ENCODE peak calls at places on chromosomes 5 and 9, in five cellular contexts. S is stomach, G is breast epithelium, Q is OCI-LY7, T is pancreas. L is an unnamed sample.

GRCh38 chr9:110282767-110283136 is 26.4 kb upstream of the TXN start:
- DNase-seq in Q (no peak), G (no peak), S (no peak), T (no peak), L (no peak)

GRCh38 chr5:163248333-163248732 is 189.1 kb upstream of the CCNG1 start:
- DNase-seq in Q (no peak), T (peak), G (no peak), S (no peak), L (no peak)

GRCh38 chr5:92518318-92518913 is 1062.6 kb downstream of the NR2F1-AS1 start:
- DNase-seq in T (no peak), G (no peak), Q (peak), S (no peak), L (peak)

GRCh38 chr5:7742241-7742656 is 108.7 kb downstream of the CFAP90 start:
- DNase-seq in S (peak), T (no peak), G (no peak), Q (no peak), L (no peak)

GRCh38 chr5:116669261-116670049 is 94.8 kb upstream of the SEMA6A start:
- DNase-seq in T (no peak), G (no peak), S (no peak), Q (no peak), L (no peak)

GRCh38 chr9:126377521-126377920 is 50.9 kb downstream of the MVB12B start:
- DNase-seq in G (no peak), Q (no peak), S (no peak), T (no peak), L (no peak)

GRCh38 chr5:148957591-148958202 is 105.2 kb downstream of the SH3TC2 start:
- DNase-seq in G (no peak), T (no peak), S (peak), Q (peak), L (peak)

GRCh38 chr5:72510610-72511121 is 3.5 kb upstream of the ZNF366 start:
- DNase-seq in T (no peak), Q (no peak), S (no peak), G (no peak), L (no peak)

GRCh38 chr5:1673042-1673674 is 126.5 kb downstream of the MRPL36 start:
- DNase-seq in Q (no peak), T (no peak), G (no peak), S (peak), L (peak)

GRCh38 chr5:83368317-83368716 is 103.2 kb upstream of the VCAN start:
- DNase-seq in Q (no peak), G (no peak), T (no peak), S (no peak), L (no peak)

GRCh38 chr9:137198748-137199276 is 1.7 kb downstream of the TPRN start:
- DNase-seq in G (no peak), Q (no peak), T (peak), S (peak), L (no peak)

GRCh38 chr5:112245616-112246015 is 173.5 kb downstream of the EPB41L4A start:
- DNase-seq in Q (no peak), G (no peak), T (no peak), S (no peak), L (no peak)

GRCh38 chr5:51495672-51496071 is 112.4 kb downstream of the ISL1 start:
- DNase-seq in G (no peak), S (no peak), T (no peak), Q (no peak), L (no peak)

GRCh38 chr9:108634669-108635462 is 220.9 kb downstream of the ACTL7B start:
- DNase-seq in G (no peak), Q (no peak), T (no peak), S (no peak), L (no peak)

GRCh38 chr9:71681708-71682268 is 86.5 kb downstream of the CEMIP2 start:
- DNase-seq in Q (no peak), S (no peak), G (no peak), T (no peak), L (no peak)

GRCh38 chr5:95725071-95725820 is 5.9 kb upstream of the RHOBTB3 start:
- DNase-seq in Q (no peak), S (no peak), G (no peak), T (no peak), L (no peak)

GRCh38 chr9:121278535-121279169 is 10.7 kb downstream of the GSN start:
- DNase-seq in Q (peak), T (peak), G (no peak), S (peak), L (peak)

GRCh38 chr9:38371495-38371894 is 21.0 kb upstream of the ALDH1B1 start:
- DNase-seq in G (no peak), Q (peak), T (no peak), S (peak), L (peak)

GRCh38 chr5:42756630-42757601 is at the start of gene CCDC152:
- DNase-seq in Q (no peak), S (peak), T (peak), G (no peak), L (no peak)

GRCh38 chr5:6260846-6261245 is 117.5 kb downstream of the MED10 start:
- DNase-seq in G (no peak), T (no peak), S (no peak), Q (no peak), L (no peak)

GRCh38 chr5:79929095-79929494 is 62.0 kb downstream of the MTX3 start:
- DNase-seq in S (no peak), T (no peak), Q (no peak), G (no peak), L (no peak)

GRCh38 chr9:129701549-129701948 is 36.1 kb downstream of the PRRX2 start:
- DNase-seq in G (no peak), Q (no peak), S (no peak), T (no peak), L (no peak)

GRCh38 chr9:35489313-35490154 is at the start of gene RUSC2:
- DNase-seq in Q (peak), G (peak), T (peak), S (peak), L (peak)

GRCh38 chr9:77807846-77808749 is 160.0 kb upstream of the GNA14 start:
- DNase-seq in Q (no peak), S (no peak), G (no peak), T (no peak), L (no peak)

GRCh38 chr9:121720311-121720991 is 69.0 kb downstream of the DAB2IP start:
- DNase-seq in T (no peak), G (no peak), Q (no peak), S (no peak), L (no peak)

GRCh38 chr5:179154991-179155955 is 95.1 kb downstream of the ZNF354C start:
- DNase-seq in T (no peak), G (peak), S (no peak), Q (peak), L (no peak)

GRCh38 chr5:56282241-56282640 is 49.1 kb upstream of the ANKRD55 start:
- DNase-seq in G (no peak), S (no peak), Q (no peak), T (no peak), L (no peak)

GRCh38 chr5:173311818-173312585 is 16.2 kb downstream of the STC2 start:
- DNase-seq in S (no peak), T (no peak), Q (no peak), G (no peak), L (no peak)

GRCh38 chr9:4796988-4797956 is 4.5 kb downstream of the RCL1 start:
- DNase-seq in G (no peak), Q (peak), S (no peak), T (no peak), L (no peak)

GRCh38 chr9:89410709-89411111 is 87.2 kb downstream of the SEMA4D start:
- DNase-seq in Q (no peak), T (no peak), S (no peak), G (no peak), L (peak)

GRCh38 chr5:124289641-124290201 is 456.7 kb downstream of the ZNF608 start:
- DNase-seq in G (no peak), S (peak), Q (peak), T (peak), L (no peak)

GRCh38 chr5:180519098-180519497 is 24.9 kb downstream of the CNOT6 start:
- DNase-seq in G (no peak), T (no peak), S (no peak), Q (no peak), L (no peak)

GRCh38 chr9:109910616-109911568 is 130.9 kb downstream of the PALM2AKAP2 start:
- DNase-seq in T (no peak), Q (no peak), S (no peak), G (no peak), L (no peak)

GRCh38 chr5:68350176-68350575 is 134.6 kb downstream of the PIK3R1 start:
- DNase-seq in S (no peak), Q (no peak), T (no peak), G (no peak), L (no peak)

GRCh38 chr5:178329331-178329730 is 96.7 kb upstream of the PHYKPL start:
- DNase-seq in G (no peak), S (no peak), T (no peak), Q (no peak), L (no peak)

GRCh38 chr5:14778789-14779070 is 92.8 kb downstream of the ANKH start:
- DNase-seq in Q (no peak), T (no peak), G (no peak), S (no peak), L (no peak)
- TF ChIP-seq CTCF in Q (no peak), T (no peak), G (no peak), S (no peak), L (no peak)

DNA sequence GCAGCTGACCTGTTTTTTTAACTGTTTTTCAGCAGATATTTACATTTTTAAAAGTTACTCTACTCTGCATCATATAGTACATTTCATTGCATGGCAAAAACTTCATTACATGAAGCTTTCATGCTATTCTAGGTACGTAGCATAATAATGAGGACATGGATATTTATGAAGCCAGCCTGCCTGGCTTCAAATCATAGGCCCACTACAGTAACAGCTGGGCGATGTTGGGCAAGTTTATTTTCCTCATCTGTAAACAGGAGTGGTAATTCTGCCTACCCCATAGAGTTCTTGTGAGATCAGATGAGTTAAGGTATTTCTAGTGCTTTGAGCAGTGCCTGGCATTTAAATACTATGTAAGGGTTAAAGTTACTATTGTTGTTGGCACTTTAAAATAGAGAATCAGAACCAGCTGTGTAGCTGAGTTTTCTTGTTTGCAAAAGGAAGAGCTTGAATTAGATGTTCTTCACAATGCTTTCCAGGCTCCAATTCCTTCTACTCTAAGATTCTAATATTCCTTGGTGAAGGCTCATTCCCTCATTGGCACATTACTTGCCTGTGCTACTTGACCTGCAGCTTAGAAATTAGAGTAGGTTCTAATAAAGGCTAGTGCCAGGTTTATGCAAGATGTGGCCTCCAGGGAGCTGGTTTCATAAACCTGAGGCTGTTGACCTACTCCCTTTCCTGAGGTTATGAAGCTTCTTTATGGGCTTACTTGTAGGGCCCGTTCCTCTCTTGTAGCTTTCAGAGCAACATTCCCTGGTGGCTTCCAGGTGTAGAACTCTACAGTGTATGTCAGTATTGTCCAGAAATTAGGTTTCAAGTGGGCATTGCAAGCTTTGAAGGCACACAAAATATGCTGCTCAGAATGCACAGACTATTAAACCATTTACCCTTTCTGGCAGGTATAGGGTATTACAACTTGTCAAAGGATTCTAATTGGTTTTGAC is 14.5 kb downstream of the ANP32B start:
- DNase-seq in S (no peak), T (no peak), Q (no peak), G (no peak), L (no peak)
- TF ChIP-seq CTCF in S (no peak), T (no peak), Q (no peak), G (no peak), L (no peak)

DNA sequence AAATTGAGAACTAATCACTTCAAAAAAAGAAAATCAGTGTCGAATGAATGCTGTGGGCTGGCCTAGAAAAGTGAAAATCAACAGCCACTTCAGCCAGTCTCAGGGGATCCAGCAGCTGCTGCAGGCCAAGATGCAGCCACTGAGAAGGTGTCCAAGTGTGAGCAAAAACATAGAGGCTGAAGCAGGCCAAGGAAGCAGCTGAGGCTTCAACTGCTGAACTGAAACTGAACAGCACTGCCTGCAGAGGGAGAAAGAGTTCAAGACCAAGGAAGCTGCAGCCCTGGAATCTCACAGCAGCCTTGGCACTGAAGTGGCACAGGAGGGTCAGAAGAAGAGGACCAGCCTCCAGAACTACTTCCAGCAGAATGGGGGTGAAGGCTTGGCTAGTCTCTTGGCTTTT is 15.8 kb upstream of the SLC36A3 start:
- DNase-seq in G (no peak), T (no peak), Q (peak), S (no peak), L (no peak)
- TF ChIP-seq CTCF in G (no peak), T (no peak), Q (peak), S (no peak), L (peak)

DNA sequence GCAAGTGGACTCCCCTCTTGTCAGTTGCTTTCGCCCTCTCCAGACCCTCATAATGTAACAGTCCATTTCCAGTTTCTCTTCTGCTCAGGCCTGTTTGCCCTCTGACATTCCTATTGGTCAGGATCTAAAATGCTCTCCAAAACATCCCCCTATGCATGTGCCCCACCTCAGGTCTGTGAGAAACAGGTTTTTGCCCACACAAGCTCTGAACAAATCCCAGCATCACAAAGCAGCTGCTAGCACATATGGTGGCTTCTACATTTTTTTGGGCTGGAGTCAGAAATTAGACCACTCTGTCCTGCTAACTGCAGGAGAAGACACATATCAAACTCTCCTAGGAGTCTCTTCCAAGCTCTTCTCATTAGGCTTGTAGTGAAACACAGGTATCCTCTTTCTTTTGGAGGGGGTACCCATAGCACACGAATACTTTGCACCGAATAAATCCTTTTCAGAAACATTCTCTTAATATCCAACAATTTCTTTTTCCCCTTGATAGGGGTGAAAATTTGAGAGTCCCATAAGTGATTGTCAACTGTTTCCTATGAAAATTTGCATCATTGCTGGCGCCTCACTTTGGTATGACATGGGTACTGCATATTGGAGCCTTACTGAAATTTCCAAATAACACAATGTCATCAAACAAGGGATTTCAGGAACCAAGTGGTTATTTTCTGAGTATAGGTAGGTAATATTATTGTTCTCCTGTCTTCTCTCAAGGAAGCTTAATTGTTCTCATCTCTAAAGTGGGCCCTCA is 19.3 kb upstream of the HSPA9 start:
- DNase-seq in Q (no peak), G (no peak), S (no peak), T (no peak), L (no peak)
- TF ChIP-seq CTCF in Q (peak), G (no peak), S (no peak), T (no peak), L (peak)

DNA sequence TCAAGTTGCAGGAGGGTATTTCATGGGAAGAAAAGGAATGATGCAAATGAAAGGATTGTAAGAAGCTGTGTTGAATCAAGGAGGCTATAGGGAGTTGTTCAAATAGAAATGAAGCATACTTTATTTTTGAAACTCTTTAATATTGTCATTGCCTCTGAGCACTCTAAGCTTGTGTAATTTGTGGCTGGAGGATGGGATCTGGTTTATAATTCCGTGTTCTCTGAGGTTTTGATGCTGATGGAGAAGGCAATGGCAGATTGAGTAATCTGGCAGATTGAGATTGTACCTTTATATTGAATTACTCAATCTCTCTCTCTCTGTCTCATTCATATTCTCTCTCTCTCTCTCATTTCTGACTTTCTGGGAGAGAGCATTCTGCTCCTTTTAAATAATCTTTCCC is 288.5 kb downstream of the OSTF1 start:
- DNase-seq in T (no peak), S (no peak), G (no peak), Q (no peak), L (no peak)
- TF ChIP-seq CTCF in T (no peak), S (no peak), G (no peak), Q (no peak), L (no peak)

DNA sequence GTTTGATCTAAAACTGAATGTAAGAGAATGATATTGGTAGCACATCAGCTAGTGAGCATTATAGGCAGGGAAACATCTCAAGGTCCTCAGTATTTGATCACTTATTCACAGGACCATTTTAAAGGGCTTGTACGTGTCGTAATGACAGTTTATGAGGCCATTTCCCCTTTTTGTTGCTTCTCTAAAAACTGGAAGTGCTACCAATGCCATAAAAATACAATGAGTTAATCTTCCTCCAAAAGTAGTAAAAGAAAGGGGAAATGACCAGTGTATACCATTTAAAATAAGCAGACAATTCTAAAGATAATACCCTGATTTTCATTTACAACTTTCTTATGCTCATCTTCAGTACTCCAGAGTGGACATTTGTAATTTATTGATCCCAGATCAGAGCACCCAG is 285.8 kb upstream of the PCSK5 start:
- DNase-seq in Q (peak), S (no peak), T (no peak), G (no peak), L (no peak)
- TF ChIP-seq CTCF in Q (no peak), S (no peak), T (no peak), G (no peak), L (no peak)

GRCh38 chr9:26971721-26972120 is 15.5 kb downstream of the IFT74 start:
- DNase-seq in G (no peak), Q (no peak), S (no peak), T (no peak), L (no peak)

GRCh38 chr9:26974927-26975326 is 18.7 kb downstream of the IFT74 start:
- DNase-seq in G (no peak), Q (no peak), T (no peak), S (no peak), L (no peak)

GRCh38 chr9:26973989-26974388 is 17.8 kb downstream of the IFT74 start:
- DNase-seq in T (no peak), S (no peak), Q (no peak), G (no peak), L (no peak)

GRCh38 chr9:26975728-26976707 is 19.8 kb downstream of the IFT74 start:
- DNase-seq in Q (peak), G (no peak), S (peak), T (no peak), L (no peak)
- TF ChIP-seq CTCF in Q (peak), G (no peak), S (peak), T (peak), L (no peak)

GRCh38 chr5:143405747-143406098 is 2.2 kb upstream of the NR3C1 start:
- DNase-seq in G (no peak), Q (no peak), S (no peak), T (no peak), L (no peak)

GRCh38 chr5:143403607-143404415 is at the start of gene NR3C1:
- DNase-seq in G (peak), S (peak), T (peak), Q (peak), L (peak)

GRCh38 chr5:143404416-143405062 is 1.1 kb upstream of the NR3C1 start:
- DNase-seq in Q (peak), T (peak), G (peak), S (peak), L (peak)

GRCh38 chr5:143406408-143406807 is 2.9 kb upstream of the NR3C1 start:
- DNase-seq in Q (no peak), T (no peak), S (no peak), G (no peak), L (no peak)

DNA sequence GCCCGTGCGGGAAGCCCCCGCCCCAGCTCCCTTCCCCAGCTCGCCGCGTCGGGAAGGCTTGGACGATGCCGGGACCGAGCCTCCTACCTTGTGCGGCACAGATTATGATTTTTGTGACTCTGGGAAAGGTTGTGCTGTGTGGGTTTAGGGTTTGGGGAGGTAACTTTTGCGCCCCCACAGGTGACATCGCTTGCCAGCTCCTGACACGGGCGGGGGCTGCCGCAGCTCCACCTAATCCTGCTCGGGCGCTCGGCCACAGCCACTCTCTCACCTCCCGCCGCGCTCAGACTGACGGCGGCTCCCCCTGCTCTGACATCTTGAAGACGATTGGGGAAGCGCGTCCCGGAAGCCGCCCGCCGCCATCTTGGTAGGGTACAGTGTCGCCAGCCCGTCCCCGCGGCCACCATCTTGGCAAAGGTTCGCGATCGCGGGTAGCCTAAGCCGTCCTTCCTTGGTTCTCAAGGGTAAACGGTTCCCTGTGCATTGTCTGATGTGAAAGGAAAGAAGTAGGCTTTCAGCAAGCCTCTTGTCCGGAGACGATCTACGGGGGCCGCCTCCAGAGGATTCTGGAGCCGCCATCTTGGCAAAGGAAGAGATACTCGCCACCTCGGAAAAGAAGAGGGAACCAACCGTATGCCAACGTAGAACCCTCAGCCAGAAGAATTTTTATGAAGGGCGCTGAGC is 1.7 kb upstream of the NR3C1 start:
- DNase-seq in S (peak), T (peak), Q (peak), G (peak), L (peak)
- TF ChIP-seq CTCF in S (no peak), T (no peak), Q (peak), G (peak), L (peak)